ENCODE peak calls at places on chromosomes 6 and 20, in five cellular contexts. A, L, Y, H and Q are unnamed samples.

GRCh38 chr6:166341915-166342292 is 441 bp downstream of the SFT2D1 start:
- DNase-seq in A (no peak), L (no peak), Y (no peak), H (no peak), Q (no peak)

GRCh38 chr6:12844284-12845223 is 128.0 kb downstream of the PHACTR1 start:
- DNase-seq in A (no peak), L (no peak), Y (no peak), H (no peak), Q (no peak)

GRCh38 chr20:23926941-23927872 is 47.7 kb upstream of the CST5 start:
- DNase-seq in A (no peak), L (no peak), Y (peak), H (no peak), Q (no peak)

GRCh38 chr6:92777146-92777740 is 642.1 kb downstream of the EPHA7 start:
- DNase-seq in A (no peak), L (no peak), Y (no peak), H (no peak), Q (no peak)

GRCh38 chr20:5484926-5485325 is 168.2 kb upstream of the PROKR2 start:
- DNase-seq in A (no peak), L (no peak), Y (no peak), H (no peak), Q (no peak)

GRCh38 chr20:59051666-59052065 is 9.1 kb upstream of the PRELID3B start:
- DNase-seq in A (no peak), L (no peak), Y (no peak), H (no peak), Q (no peak)

GRCh38 chr6:170462366-170463020 is 90.6 kb downstream of the PSMB1 start:
- DNase-seq in A (no peak), L (peak), Y (no peak), H (no peak), Q (no peak)

GRCh38 chr20:53938739-53939138 is 131.7 kb downstream of the BCAS1 start:
- DNase-seq in A (no peak), L (no peak), Y (no peak), H (no peak), Q (no peak)

GRCh38 chr20:531608-532007 is 12.0 kb downstream of the CSNK2A1 start:
- DNase-seq in A (no peak), L (no peak), Y (no peak), H (no peak), Q (no peak)

GRCh38 chr6:137973201-137973600 is 106.1 kb downstream of the TNFAIP3 start:
- DNase-seq in A (no peak), L (no peak), Y (no peak), H (no peak), Q (no peak)

GRCh38 chr6:109961666-109962065 is 16.4 kb upstream of the GPR6 start:
- DNase-seq in A (no peak), L (no peak), Y (no peak), H (no peak), Q (no peak)

GRCh38 chr6:152124432-152125074 is 317.1 kb downstream of the ESR1 start:
- DNase-seq in A (no peak), L (no peak), Y (no peak), H (no peak), Q (no peak)

GRCh38 chr6:71721642-71722041 is 164.7 kb upstream of the RIMS1 start:
- DNase-seq in A (no peak), L (no peak), Y (no peak), H (peak), Q (no peak)

GRCh38 chr6:138576303-138576702 is 77.0 kb upstream of the NHSL1 start:
- DNase-seq in A (no peak), L (no peak), Y (no peak), H (no peak), Q (no peak)

GRCh38 chr6:164419099-164419498 is 890.3 kb downstream of the C6orf118 start:
- DNase-seq in A (no peak), L (no peak), Y (no peak), H (no peak), Q (no peak)

GRCh38 chr6:135299256-135299655 is 118.1 kb downstream of the MYB start:
- DNase-seq in A (no peak), L (no peak), Y (no peak), H (no peak), Q (no peak)

GRCh38 chr6:26571592-26572296 is 25.0 kb upstream of the ABT1 start:
- DNase-seq in A (no peak), L (peak), Y (no peak), H (peak), Q (peak)

GRCh38 chr20:8043687-8044278 is 24.2 kb upstream of the TMX4 start:
- DNase-seq in A (no peak), L (no peak), Y (no peak), H (peak), Q (no peak)

GRCh38 chr6:140670013-140670412 is 1295.6 kb upstream of the CITED2 start:
- DNase-seq in A (no peak), L (no peak), Y (no peak), H (no peak), Q (no peak)

GRCh38 chr6:113859349-113860164 is 2.4 kb downstream of the MARCKS start:
- DNase-seq in A (peak), L (peak), Y (no peak), H (peak), Q (no peak)

GRCh38 chr6:162068340-162068739 is 659.2 kb downstream of the PRKN start:
- DNase-seq in A (no peak), L (no peak), Y (no peak), H (peak), Q (no peak)

GRCh38 chr6:10268661-10269060 is 146.2 kb downstream of the TFAP2A start:
- DNase-seq in A (no peak), L (no peak), Y (no peak), H (no peak), Q (no peak)
- H3K27ac ChIP-seq in A (no peak), L (no peak), Y (no peak), H (no peak), Q (no peak)

GRCh38 chr6:41937881-41938574 is 3.6 kb downstream of the CCND3 start:
- DNase-seq in A (no peak), L (no peak), Y (no peak), H (peak), Q (peak)
- TF ChIP-seq POLR2A in A (no peak), L (no peak), Y (no peak), H (no peak), Q (no peak)

GRCh38 chr20:3858689-3859088 is 12.1 kb downstream of the MAVS start:
- DNase-seq in A (no peak), L (no peak), Y (no peak), H (no peak), Q (no peak)
- H3K4me3 ChIP-seq in A (no peak), L (no peak), Y (no peak), H (no peak), Q (no peak)

DNA sequence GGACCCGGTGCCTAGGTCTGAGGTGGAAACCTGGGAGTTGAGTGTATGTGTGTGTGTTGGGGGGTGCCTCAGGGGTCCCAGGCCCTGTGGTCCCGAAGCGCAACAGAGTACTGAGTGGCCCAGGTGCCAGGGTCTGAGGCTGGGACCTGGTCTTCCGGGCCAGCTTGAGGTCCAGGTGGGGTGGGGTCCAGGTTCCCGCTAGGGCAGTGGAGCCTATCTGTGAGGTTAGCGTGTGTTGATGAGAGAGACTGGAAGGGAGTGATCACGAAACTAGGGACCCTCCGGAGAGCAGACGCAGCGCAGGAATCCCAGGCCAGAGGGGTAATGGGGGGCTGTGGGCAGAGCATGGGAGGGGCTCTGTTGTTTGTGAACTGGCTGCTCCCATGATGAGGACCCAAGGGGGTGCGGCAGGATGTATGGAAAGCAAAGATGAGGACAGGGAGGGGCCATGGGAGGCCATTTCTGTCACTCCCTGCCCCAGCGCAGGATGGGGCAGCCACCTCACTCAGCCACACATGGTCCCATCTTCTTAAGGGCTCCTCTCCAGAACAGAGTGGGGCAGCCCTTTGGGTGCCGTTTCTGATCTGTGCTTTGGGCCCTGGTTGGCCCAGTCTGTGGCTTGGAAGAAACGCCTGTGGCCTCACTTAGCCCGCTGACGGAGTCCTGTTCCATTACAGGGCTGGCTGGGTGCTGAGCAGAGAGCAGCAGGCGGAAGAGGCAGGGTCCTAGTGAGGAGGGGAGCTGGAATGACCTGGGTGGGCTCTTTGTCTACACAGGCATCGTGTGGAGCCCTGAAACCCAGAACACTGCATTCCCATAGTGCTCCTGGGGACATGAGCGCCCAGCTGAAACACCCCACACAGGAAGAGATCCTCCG is 872 bp downstream of the HSPA12B start:
- DNase-seq in A (no peak), L (peak), Y (no peak), H (no peak), Q (no peak)
- H3K27ac ChIP-seq in A (peak), L (peak), Y (peak), H (peak), Q (peak)

DNA sequence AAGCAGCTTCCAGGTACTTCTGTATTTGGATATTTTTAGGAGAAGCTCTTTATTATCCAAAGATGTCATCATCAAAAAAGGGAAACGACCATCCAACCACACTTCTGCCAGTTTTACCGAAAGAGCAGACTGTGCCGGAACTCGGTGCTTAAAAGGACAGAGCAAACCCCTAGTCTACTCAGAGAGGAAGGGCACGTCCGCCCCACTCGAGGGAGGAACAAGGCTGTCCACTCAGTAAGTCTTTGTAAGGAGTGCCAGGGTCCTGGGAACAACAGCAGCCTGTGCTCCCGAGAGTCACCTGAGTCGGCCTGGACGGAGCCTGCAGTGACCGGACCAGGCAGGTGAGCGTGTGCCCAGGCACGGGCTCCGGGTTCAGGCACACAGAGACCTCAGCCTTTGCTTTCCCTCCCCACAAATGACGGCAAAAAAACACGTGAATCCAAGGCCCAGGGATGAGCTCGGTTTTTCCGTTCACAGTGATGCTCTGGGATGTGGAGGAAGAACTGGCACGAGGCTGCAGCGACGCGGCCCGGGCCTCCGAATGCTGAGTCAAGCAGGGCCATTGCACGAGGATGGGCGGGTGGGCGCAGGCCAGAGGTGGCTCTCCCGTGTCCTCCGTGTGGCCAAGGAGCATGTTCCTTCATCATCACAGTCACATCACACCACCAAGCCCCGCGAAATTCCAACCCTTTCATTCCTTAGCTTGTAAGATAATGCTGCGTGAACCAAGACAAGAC is 17.4 kb upstream of the SLCO4A1 start:
- DNase-seq in A (no peak), L (peak), Y (no peak), H (no peak), Q (no peak)
- TF ChIP-seq POLR2A in A (no peak), L (no peak), Y (no peak), H (no peak), Q (peak)

DNA sequence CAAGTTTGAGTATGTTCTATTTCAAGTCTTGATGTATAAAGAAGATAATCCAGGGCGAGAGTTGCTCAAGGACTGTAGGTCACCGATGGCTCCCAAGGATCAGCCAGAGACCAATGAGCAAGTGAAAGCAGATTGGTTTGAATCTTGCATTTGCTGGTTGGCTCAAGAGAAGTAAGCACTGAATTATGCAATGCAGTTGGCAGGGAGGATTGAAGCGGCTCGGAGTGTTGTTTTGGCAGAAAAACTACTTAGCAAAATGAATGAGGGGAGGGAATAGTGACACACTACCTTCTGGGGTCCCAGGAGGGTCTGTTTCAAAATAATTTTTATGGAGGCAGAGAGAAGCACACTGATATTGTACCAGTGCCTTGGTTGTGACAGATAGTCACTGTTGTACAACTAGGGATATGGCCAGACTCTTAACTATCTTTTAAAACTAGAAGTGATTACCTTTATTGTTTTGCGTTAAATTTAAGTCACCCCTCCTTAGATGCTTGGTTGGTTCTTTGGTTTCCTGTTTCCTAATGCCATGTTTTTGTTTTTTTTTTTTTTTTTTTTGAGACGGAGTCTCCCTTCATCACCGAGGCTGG is 15.7 kb downstream of the SASH1 start:
- DNase-seq in A (no peak), L (no peak), Y (no peak), H (peak), Q (peak)
- H3K4me3 ChIP-seq in A (no peak), L (no peak), Y (no peak), H (no peak), Q (no peak)